ENCODE peak calls at places on chromosome 20, in five cellular contexts. Y is B cell; X is kidney tubule cell; I is activated CD4-positive, alpha-beta T cell treated with anti-CD3 and anti-CD28 coated beads, Interleukin-2, amount 50 U/mL, for 48 hours; F is ELF-1. H is an unnamed sample.

GRCh38 chr20:23205656-23206055 is 119.5 kb upstream of the CD93 start:
- DNase-seq in F (no peak), X (peak), I (no peak), Y (no peak), H (peak)

GRCh38 chr20:37335642-37336368 is 10.1 kb upstream of the SRC start:
- DNase-seq in Y (no peak), F (no peak), I (no peak), X (no peak), H (no peak)

GRCh38 chr20:31704225-31705119 is 18.2 kb downstream of the BCL2L1 start:
- DNase-seq in Y (no peak), F (peak), X (peak), I (no peak), H (no peak)

GRCh38 chr20:17995967-17996819 is 27.4 kb downstream of the MGME1 start:
- DNase-seq in Y (peak), F (peak), X (peak), I (peak), H (peak)

GRCh38 chr20:49323622-49324238 is 45.9 kb upstream of the ZNFX1 start:
- DNase-seq in Y (no peak), X (peak), I (peak), F (peak), H (peak)

GRCh38 chr20:38242848-38243449 is 17.6 kb downstream of the KIAA1755 start:
- DNase-seq in Y (peak), X (peak), I (peak), F (peak), H (no peak)

GRCh38 chr20:24745206-24745605 is 203.9 kb upstream of the CST7 start:
- DNase-seq in Y (no peak), F (no peak), X (no peak), I (no peak), H (no peak)

GRCh38 chr20:63957690-63958441 is 1.6 kb upstream of the UCKL1 start:
- DNase-seq in X (no peak), Y (no peak), F (peak), I (peak), H (no peak)

GRCh38 chr20:61875221-61875885 is 190.3 kb downstream of the TAF4 start:
- DNase-seq in Y (no peak), F (peak), X (peak), I (no peak), H (peak)

GRCh38 chr20:15162061-15162740 is 824.8 kb upstream of the FLRT3 start:
- DNase-seq in X (peak), I (no peak), F (no peak), Y (peak), H (no peak)

GRCh38 chr20:21529863-21530262 is 16.0 kb upstream of the NKX2-2 start:
- DNase-seq in X (no peak), I (no peak), Y (no peak), F (no peak), H (peak)

GRCh38 chr20:19968488-19969073 is 48.6 kb upstream of the NAA20 start:
- DNase-seq in X (no peak), Y (no peak), I (no peak), F (no peak), H (no peak)

GRCh38 chr20:13111249-13111911 is 102.6 kb downstream of the SPTLC3 start:
- DNase-seq in F (no peak), I (no peak), X (no peak), Y (no peak), H (no peak)

GRCh38 chr20:32681175-32682084 is 7.7 kb upstream of the C20orf203 start:
- DNase-seq in X (peak), I (no peak), F (peak), Y (no peak), H (no peak)

GRCh38 chr20:62838511-62838910 is 21.7 kb downstream of the COL9A3 start:
- DNase-seq in X (no peak), Y (peak), I (no peak), F (no peak), H (no peak)

GRCh38 chr20:25081065-25081729 is 744 bp downstream of the VSX1 start:
- DNase-seq in I (peak), X (peak), Y (no peak), F (peak), H (no peak)

GRCh38 chr20:45911486-45912343 is at the start of gene PLTP:
- DNase-seq in X (peak), I (peak), Y (peak), F (peak), H (peak)

GRCh38 chr20:22453244-22454080 is 130.9 kb downstream of the FOXA2 start:
- DNase-seq in X (peak), F (no peak), I (no peak), Y (no peak), H (no peak)

GRCh38 chr20:8492182-8492581 is 360.1 kb downstream of the PLCB1 start:
- DNase-seq in X (no peak), I (no peak), Y (no peak), F (no peak), H (no peak)

GRCh38 chr20:24959591-24960301 is 10.7 kb downstream of the CST7 start:
- DNase-seq in Y (no peak), I (no peak), F (no peak), X (no peak), H (no peak)

GRCh38 chr20:46348972-46349741 is 40.9 kb upstream of the CDH22 start:
- DNase-seq in Y (peak), X (peak), F (peak), I (peak), H (peak)

GRCh38 chr20:58481541-58482021 is 33.6 kb downstream of the APCDD1L start:
- DNase-seq in X (peak), F (peak), Y (no peak), I (peak), H (no peak)

GRCh38 chr20:21693322-21693721 is 12.1 kb upstream of the PAX1 start:
- DNase-seq in F (peak), X (peak), I (no peak), Y (no peak), H (no peak)

GRCh38 chr20:54950285-54950684 is 474.9 kb downstream of the DOK5 start:
- DNase-seq in X (no peak), I (no peak), F (no peak), Y (no peak), H (no peak)